ENCODE peak calls at places on chromosomes 3 and 15, in four cellular contexts. Q, G, W and R are unnamed samples.

GRCh38 chr15:76206325-76206976 is 104.8 kb downstream of the ETFA start:
- DNase-seq in Q (no peak), G (no peak), W (no peak), R (no peak)

GRCh38 chr15:84633311-84634227 is 20.5 kb downstream of the WDR73 start:
- DNase-seq in G (peak), Q (peak), W (peak), R (peak)

GRCh38 chr3:129651316-129652202 is 45.1 kb upstream of the PLXND1 start:
- DNase-seq in W (peak), G (no peak), Q (no peak), R (no peak)

GRCh38 chr3:118949113-118949760 is 85.4 kb downstream of the IGSF11 start:
- DNase-seq in W (no peak), G (no peak), Q (no peak), R (no peak)

GRCh38 chr3:155701882-155702465 is 42.9 kb downstream of the PLCH1 start:
- DNase-seq in W (no peak), G (peak), Q (peak), R (peak)

GRCh38 chr3:50267280-50267913 is 1.6 kb upstream of the SEMA3B start:
- DNase-seq in Q (no peak), G (no peak), W (peak), R (peak)

GRCh38 chr15:42737529-42738328 is 801 bp upstream of the CDAN1 start:
- DNase-seq in W (no peak), Q (peak), G (no peak), R (no peak)

GRCh38 chr3:73432021-73432722 is 192.6 kb downstream of the PDZRN3 start:
- DNase-seq in Q (peak), W (no peak), G (peak), R (peak)

GRCh38 chr3:101623656-101624055 is 49.7 kb downstream of the PCNP start:
- DNase-seq in W (no peak), Q (no peak), G (no peak), R (no peak)

GRCh38 chr3:150240891-150241290 is 167.2 kb upstream of the TSC22D2 start:
- DNase-seq in W (no peak), G (peak), Q (no peak), R (no peak)

GRCh38 chr3:186162221-186162620 is 53.3 kb upstream of the ETV5 start:
- DNase-seq in G (no peak), W (no peak), Q (no peak), R (no peak)

GRCh38 chr3:138593488-138594149 is 441 bp downstream of the CEP70 start:
- DNase-seq in Q (peak), G (no peak), W (no peak), R (no peak)

GRCh38 chr15:61892140-61892539 is 168.1 kb downstream of the VPS13C start:
- DNase-seq in W (no peak), G (no peak), Q (no peak), R (no peak)

GRCh38 chr15:58433597-58434333 is 2.0 kb downstream of the LIPC start:
- DNase-seq in Q (no peak), G (no peak), W (no peak), R (no peak)

GRCh38 chr3:182136008-182136910 is 424.5 kb downstream of the SOX2 start:
- DNase-seq in W (no peak), G (no peak), Q (peak), R (no peak)

GRCh38 chr3:197371521-197372075 is 73.2 kb upstream of the DLG1 start:
- DNase-seq in Q (no peak), G (no peak), W (no peak), R (peak)

GRCh38 chr15:66646308-66646707 is 55.7 kb upstream of the SMAD6 start:
- DNase-seq in W (no peak), G (no peak), Q (no peak), R (no peak)

GRCh38 chr15:34297059-34297458 is 40.5 kb downstream of the SLC12A6 start:
- DNase-seq in Q (no peak), W (no peak), G (no peak), R (no peak)

GRCh38 chr3:39809181-39809994 is at the start of gene MYRIP:
- DNase-seq in G (peak), Q (peak), W (peak), R (peak)

GRCh38 chr3:12351145-12351544 is 62.3 kb downstream of the PPARG start:
- DNase-seq in Q (no peak), G (no peak), W (no peak), R (no peak)

GRCh38 chr15:79602731-79603130 is 170.6 kb downstream of the MINAR1 start:
- DNase-seq in G (no peak), Q (no peak), W (no peak), R (no peak)

GRCh38 chr3:55729546-55729945 is 242.4 kb upstream of the WNT5A start:
- DNase-seq in W (no peak), G (no peak), Q (no peak), R (no peak)
- TF ChIP-seq ELF4 in W (no peak), G (no peak), Q (no peak), R (no peak)

DNA sequence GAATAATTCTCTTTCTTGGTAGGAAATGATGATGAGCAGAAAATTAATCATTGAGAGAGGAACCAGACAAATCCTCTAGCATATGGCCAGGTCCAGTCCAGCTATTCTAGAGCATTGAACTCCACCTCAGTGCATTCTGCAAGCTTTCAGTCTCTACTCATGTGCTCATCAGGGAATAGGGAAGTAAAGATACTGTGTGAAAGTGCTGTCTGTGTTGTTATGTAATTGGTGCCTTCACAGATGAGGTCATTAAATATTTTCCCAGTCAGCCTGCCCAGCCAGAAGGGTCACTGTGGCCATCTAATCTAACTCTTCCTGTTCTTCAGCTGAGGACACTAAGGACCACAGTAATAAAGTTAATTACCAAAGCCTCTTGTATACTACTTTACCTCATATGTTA is 28.2 kb downstream of the C3orf62 start:
- DNase-seq in Q (no peak), W (no peak), G (no peak), R (no peak)
- TF ChIP-seq ELF4 in Q (no peak), W (no peak), G (no peak), R (no peak)

GRCh38 chr3:42980209-42980608 is 1.1 kb downstream of the GASK1A start:
- DNase-seq in Q (no peak), W (peak), G (no peak), R (no peak)

GRCh38 chr3:42982645-42983412 is 3.7 kb downstream of the GASK1A start:
- DNase-seq in Q (no peak), G (no peak), W (no peak), R (no peak)

GRCh38 chr3:42980909-42981308 is 1.8 kb downstream of the GASK1A start:
- DNase-seq in W (no peak), Q (no peak), G (no peak), R (no peak)

GRCh38 chr3:42984701-42985100 is 5.6 kb downstream of the GASK1A start:
- DNase-seq in W (no peak), Q (no peak), G (no peak), R (no peak)

GRCh38 chr3:42983927-42984326 is 4.8 kb downstream of the GASK1A start:
- DNase-seq in G (no peak), Q (no peak), W (no peak), R (no peak)
- TF ChIP-seq ELF4 in G (no peak), Q (no peak), W (no peak), R (no peak)

GRCh38 chr3:10762611-10763247 is 53.3 kb upstream of the SLC6A11 start:
- DNase-seq in Q (no peak), W (no peak), G (no peak), R (no peak)
- TF ChIP-seq ELF4 in Q (no peak), W (no peak), G (no peak), R (no peak)

GRCh38 chr15:48616216-48616615 is 29.3 kb downstream of the FBN1 start:
- DNase-seq in W (no peak), G (no peak), Q (no peak), R (no peak)

GRCh38 chr15:48614051-48614450 is 31.5 kb downstream of the FBN1 start:
- DNase-seq in Q (no peak), G (no peak), W (no peak), R (no peak)

GRCh38 chr15:48622227-48622626 is 23.3 kb downstream of the FBN1 start:
- DNase-seq in W (no peak), G (no peak), Q (no peak), R (no peak)

GRCh38 chr15:48619446-48619845 is 26.1 kb downstream of the FBN1 start:
- DNase-seq in G (no peak), W (no peak), Q (no peak), R (no peak)

GRCh38 chr15:48617619-48618018 is 27.9 kb downstream of the FBN1 start:
- DNase-seq in G (no peak), Q (no peak), W (no peak), R (no peak)
- TF ChIP-seq ELF4 in G (no peak), Q (no peak), W (no peak), R (no peak)

DNA sequence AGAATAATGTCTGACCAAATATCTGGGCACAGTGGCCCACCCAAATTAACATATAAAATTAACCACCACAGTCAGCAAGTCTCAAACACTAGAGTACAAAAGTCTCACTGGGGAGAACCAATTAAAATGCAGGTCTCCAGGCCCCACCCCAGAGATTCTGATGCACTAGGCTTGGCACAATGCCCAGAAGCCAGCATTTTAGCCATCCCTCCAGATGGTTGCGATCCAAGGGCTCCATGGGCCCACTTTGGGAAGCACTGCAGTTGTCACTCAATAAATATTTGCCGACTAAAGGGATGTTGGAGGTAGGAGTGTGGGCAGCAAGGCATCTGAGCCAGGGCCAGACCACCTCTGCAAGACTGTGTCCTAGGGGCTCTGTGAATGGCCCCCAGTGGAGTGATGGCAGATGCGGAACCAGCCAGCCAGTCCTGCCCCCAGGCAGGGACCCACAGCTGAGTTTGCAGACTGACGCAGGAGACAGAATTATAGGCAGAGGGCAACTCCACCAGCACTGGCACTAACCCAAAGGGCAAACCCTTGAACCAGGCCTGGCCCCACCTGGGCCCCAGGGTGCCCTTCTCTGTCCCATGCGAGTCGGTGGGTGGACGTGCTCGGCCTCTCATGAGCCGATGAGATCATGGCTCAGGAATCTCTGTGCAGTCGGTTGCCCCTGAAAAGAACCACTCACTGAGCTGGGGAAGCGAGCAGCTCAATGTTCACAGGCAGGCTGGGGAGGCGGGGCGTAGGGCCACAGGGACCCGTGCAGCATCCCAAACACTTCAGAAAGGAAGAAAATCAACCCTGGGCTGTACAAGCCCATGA is 49.7 kb downstream of the SEMA5B start:
- DNase-seq in W (peak), G (no peak), Q (peak), R (peak)
- TF ChIP-seq ELF4 in W (no peak), G (no peak), Q (no peak), R (no peak)